ENCODE peak calls at places on chromosomes 12 and 14, in seven cellular contexts. E is GM23338, T is GM23248, U is GM12878, B is fibroblast of lung, V is endothelial cell of umbilical vein, W is PC-3. Q is an unnamed sample. For H3K4me1, the result is how much of the 10 kb centered on the place peaks cover.

GRCh38 chr12:124609041-124609984 is 41.9 kb upstream of the NCOR2 start:
- DNase-seq in U (peak), W (peak), E (peak), B (peak), V (peak), T (no peak), Q (peak)

GRCh38 chr12:69254046-69254445 is 14.7 kb downstream of the CPSF6 start:
- DNase-seq in W (peak), T (peak), B (peak), E (peak), U (peak), V (peak), Q (peak)

GRCh38 chr12:56565510-56566101 is 44.0 kb downstream of the RBMS2 start:
- DNase-seq in B (peak), E (peak), T (peak), V (peak), U (no peak), W (peak), Q (no peak)

GRCh38 chr12:16605666-16606116 is 271 bp downstream of the LMO3 start:
- DNase-seq in U (no peak), T (peak), B (peak), V (peak), W (peak), E (peak), Q (peak)

GRCh38 chr12:49536526-49537195 is 2.2 kb upstream of the KCNH3 start:
- DNase-seq in V (no peak), W (no peak), T (no peak), B (no peak), U (no peak), E (no peak), Q (no peak)

GRCh38 chr14:44895716-44896115 is 66.0 kb downstream of the KLHL28 start:
- DNase-seq in E (no peak), V (no peak), U (no peak), W (peak), T (peak), B (peak), Q (peak)

GRCh38 chr12:114875323-114875722 is 191.3 kb upstream of the TBX3 start:
- DNase-seq in W (no peak), B (no peak), E (no peak), U (no peak), T (no peak), V (no peak), Q (no peak)

GRCh38 chr12:46371718-46372130 is 849 bp downstream of the SLC38A2 start:
- DNase-seq in T (peak), B (peak), W (peak), V (no peak), E (no peak), U (no peak), Q (no peak)

GRCh38 chr14:21476526-21476924 is 234 bp downstream of the RAB2B start:
- DNase-seq in V (no peak), T (peak), W (peak), U (no peak), B (peak), E (no peak), Q (peak)

GRCh38 chr14:30608533-30609006 is 13.5 kb upstream of the SCFD1 start:
- DNase-seq in B (peak), V (no peak), T (peak), U (no peak), E (no peak), W (peak), Q (peak)

GRCh38 chr14:57295261-57295660 is 26.5 kb downstream of the AP5M1 start:
- DNase-seq in T (no peak), W (peak), B (no peak), U (no peak), E (no peak), V (no peak), Q (no peak)

GRCh38 chr14:60430276-60430675 is 55.6 kb downstream of the C14orf39 start:
- DNase-seq in B (no peak), T (no peak), U (no peak), V (no peak), W (no peak), E (no peak), Q (no peak)

GRCh38 chr14:105380656-105381210 is 17.6 kb upstream of the TEX22 start:
- DNase-seq in E (no peak), U (no peak), T (no peak), W (no peak), B (no peak), V (no peak), Q (no peak)

GRCh38 chr12:108814462-108815211 is 42.7 kb downstream of the SSH1 start:
- DNase-seq in U (no peak), E (no peak), T (peak), W (no peak), V (no peak), B (no peak), Q (peak)

GRCh38 chr14:24277606-24278321 is 6.4 kb upstream of the RABGGTA start:
- DNase-seq in B (no peak), T (no peak), U (no peak), W (no peak), E (no peak), V (no peak), Q (no peak)

GRCh38 chr14:103550451-103551337 is 11.8 kb downstream of the BAG5 start:
- DNase-seq in E (no peak), T (peak), B (no peak), U (no peak), V (no peak), W (no peak), Q (no peak)

GRCh38 chr14:105180598-105181528 is at the start of gene NUDT14:
- DNase-seq in E (peak), U (no peak), W (peak), T (peak), V (peak), B (peak), Q (peak)

GRCh38 chr12:27345376-27345775 is 12.7 kb downstream of the BMAL2 start:
- DNase-seq in W (peak), V (no peak), E (no peak), B (no peak), T (no peak), U (no peak), Q (no peak)

GRCh38 chr12:51863921-51864700 is 15.6 kb upstream of the FIGNL2 start:
- DNase-seq in E (peak), V (no peak), B (peak), T (peak), U (no peak), W (no peak), Q (no peak)

GRCh38 chr12:93706387-93706786 is 29.2 kb downstream of the CRADD start:
- DNase-seq in W (no peak), B (peak), U (no peak), T (peak), E (no peak), V (no peak), Q (no peak)

GRCh38 chr14:90438841-90439240 is 42.0 kb downstream of the CALM1 start:
- DNase-seq in U (no peak), W (peak), T (no peak), B (no peak), V (no peak), E (no peak), Q (no peak)

GRCh38 chr14:86942939-86943338 is 1050.0 kb downstream of the GALC start:
- DNase-seq in W (no peak), V (no peak), T (no peak), B (no peak), E (no peak), U (no peak), Q (no peak)

GRCh38 chr12:12585115-12585862 is 22.6 kb upstream of the DUSP16 start:
- DNase-seq in E (peak), V (peak), T (no peak), B (peak), U (no peak), W (peak), Q (peak)

GRCh38 chr14:102586420-102587119 is 5.9 kb upstream of the RCOR1 start:
- DNase-seq in W (no peak), V (no peak), B (no peak), U (no peak), T (peak), E (no peak), Q (no peak)

GRCh38 chr14:101559624-101560533 is 1.4 kb upstream of the DIO3 start:
- DNase-seq in T (peak), V (no peak), W (peak), B (peak), U (no peak), E (peak), Q (no peak)

GRCh38 chr12:122489038-122489437 is 11.7 kb downstream of the ZCCHC8 start:
- DNase-seq in W (no peak), T (no peak), E (no peak), U (no peak), V (no peak), B (no peak), Q (no peak)

GRCh38 chr14:105026789-105027563 is 6.1 kb upstream of the CDCA4 start:
- DNase-seq in V (no peak), W (peak), E (no peak), T (peak), U (no peak), B (peak), Q (no peak)

GRCh38 chr12:109900752-109901580 is 892 bp downstream of the TCHP start:
- DNase-seq in U (no peak), V (peak), E (peak), B (no peak), W (peak), T (peak), Q (no peak)

GRCh38 chr14:95494456-95494855 is 22.0 kb downstream of the SYNE3 start:
- DNase-seq in V (no peak), T (no peak), B (no peak), E (no peak), U (no peak), W (no peak), Q (no peak)

DNA sequence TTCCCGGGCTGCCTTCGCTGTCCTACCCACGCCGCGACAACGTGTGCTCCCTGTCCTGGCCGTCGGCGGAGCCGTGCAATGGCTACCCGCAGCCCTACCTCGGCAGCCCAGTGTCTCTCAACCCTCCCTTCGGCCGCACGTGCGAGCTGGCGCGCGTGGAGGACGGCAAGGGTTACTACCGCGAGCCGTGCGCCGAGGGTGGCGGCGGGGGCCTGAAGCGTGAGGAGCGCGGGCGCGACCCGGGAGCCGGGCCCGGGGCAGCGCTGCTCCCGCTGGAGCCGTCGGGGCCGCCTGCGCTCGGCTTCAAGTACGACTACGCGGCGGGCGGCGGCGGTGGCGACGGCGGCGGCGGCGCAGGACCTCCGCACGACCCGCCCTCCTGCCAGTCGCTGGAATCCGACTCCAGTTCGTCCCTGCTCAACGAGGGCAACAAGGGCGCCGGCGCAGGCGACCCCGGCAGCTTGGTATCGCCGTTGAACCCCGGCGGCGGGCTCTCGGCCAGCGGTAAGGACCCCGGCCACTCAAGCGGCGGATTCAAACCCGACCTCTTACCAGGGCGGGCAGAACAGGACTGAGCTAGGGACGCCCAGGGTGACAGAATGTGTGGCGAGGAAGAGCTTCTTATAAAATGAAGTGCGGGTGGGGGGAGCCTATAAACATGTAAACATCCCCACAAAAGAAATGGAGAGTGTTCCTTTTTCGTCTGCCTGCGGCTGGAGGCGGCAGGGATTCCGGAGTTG is 503 bp downstream of the HOXC12 start:
- DNase-seq in U (no peak), E (peak), W (no peak), T (no peak), B (no peak), V (no peak), Q (no peak)
- TF ChIP-seq EZH2 in U (no peak), E (peak), W (no peak), T (no peak), B (peak), V (peak), Q (peak)

GRCh38 chr12:31612819-31613218 is 21.9 kb upstream of the DENND5B start:
- DNase-seq in U (no peak), V (no peak), W (no peak), E (no peak), T (no peak), B (no peak), Q (no peak)
- H3K4me1 ChIP-seq in U (under half), V (under half), W (under half), E (under half), T (under half), B (under half), Q (under half)

DNA sequence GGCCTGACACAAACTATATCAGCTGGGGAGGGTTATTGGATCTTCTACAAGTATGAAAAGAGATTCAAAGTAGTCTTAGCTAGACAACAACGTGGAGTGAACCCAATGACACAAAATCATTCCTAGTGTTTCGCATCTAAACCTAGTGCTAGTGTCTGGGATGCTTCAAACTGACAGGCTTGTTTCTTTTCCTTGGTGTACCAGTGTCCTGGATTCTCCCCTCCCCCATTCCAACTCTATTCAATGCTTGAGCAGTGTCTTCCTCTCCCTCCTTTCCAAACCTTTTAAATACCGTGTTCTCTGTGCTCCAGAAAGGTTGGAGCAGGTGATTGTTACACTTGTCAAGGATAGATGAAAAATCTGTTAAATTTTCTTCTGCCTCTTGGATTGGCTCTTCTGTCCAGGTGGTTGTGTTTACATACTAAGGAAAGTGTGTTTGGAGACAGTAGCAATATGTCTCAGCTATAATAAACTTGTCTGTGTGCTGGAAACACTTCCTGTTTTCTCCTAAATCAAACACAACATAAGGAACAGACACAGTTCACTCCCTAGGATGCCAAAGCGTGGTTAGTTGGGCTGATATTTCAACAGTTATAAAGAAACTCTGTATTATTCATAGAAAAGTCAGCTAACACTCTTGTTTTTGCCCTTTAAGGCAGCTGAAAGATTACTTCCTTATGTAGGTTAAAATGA is 14.4 kb upstream of the GUCY2C start:
- DNase-seq in E (peak), W (no peak), B (no peak), V (no peak), U (no peak), T (no peak), Q (no peak)
- H3K4me2 ChIP-seq in E (peak), W (no peak), B (no peak), V (no peak), U (no peak), T (no peak), Q (no peak)

DNA sequence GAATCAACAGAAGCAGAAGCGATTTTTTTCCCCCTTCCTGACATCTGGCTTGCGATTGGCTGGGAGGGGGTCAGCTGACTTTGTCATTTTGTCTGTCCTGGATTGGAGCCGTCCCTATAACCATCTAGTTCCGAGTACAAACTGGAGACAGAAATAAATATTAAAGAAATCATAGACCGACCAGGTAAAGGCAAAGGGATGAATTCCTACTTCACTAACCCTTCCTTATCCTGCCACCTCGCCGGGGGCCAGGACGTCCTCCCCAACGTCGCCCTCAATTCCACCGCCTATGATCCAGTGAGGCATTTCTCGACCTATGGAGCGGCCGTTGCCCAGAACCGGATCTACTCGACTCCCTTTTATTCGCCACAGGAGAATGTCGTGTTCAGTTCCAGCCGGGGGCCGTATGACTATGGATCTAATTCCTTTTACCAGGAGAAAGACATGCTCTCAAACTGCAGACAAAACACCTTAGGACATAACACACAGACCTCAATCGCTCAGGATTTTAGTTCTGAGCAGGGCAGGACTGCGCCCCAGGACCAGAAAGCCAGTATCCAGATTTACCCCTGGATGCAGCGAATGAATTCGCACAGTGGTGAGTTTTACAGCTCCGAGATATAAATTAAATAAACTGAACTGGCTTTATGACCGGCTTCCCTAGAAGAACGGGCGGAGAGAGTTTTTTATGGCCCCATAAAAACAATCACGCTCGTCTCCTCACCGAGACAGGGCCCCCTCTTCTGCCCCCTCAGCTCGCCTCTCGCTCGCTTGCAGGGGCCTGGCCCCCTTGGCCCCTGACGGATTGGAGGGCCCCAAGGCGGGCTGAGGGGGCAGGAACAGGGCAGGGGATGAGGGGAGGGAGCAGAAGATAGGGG is at the start of gene HOXC6:
- DNase-seq in V (peak), B (no peak), W (peak), T (peak), E (peak), U (no peak), Q (no peak)
- TF ChIP-seq EZH2 in V (peak), B (peak), W (no peak), T (no peak), E (peak), U (no peak), Q (no peak)

GRCh38 chr14:68949236-68949965 is 29.7 kb downstream of the ACTN1 start:
- DNase-seq in W (no peak), U (no peak), V (peak), E (no peak), B (peak), T (peak), Q (peak)
- H3K4me1 ChIP-seq in W (under half), U (under half), V (half or more), E (under half), B (half or more), T (half or more), Q (half or more)